ENCODE peak calls at places on chromosomes 16 and 17, in ten cellular contexts. O is body of pancreas, R is ovary, U is thoracic aorta, P is fibroblast of pulmonary artery, K is HFF-Myc, B is coronary artery, L is HFFc6, Y is breast epithelium, C is lower lobe of right lung. J is an unnamed sample.

GRCh38 chr17:3861761-3862681 is 16.0 kb upstream of the NCBP3 start:
- DNase-seq in O (no peak), R (no peak), U (no peak), P (no peak), K (no peak), B (no peak), L (no peak), Y (no peak), C (peak), J (no peak)

GRCh38 chr17:75238684-75239191 is 22.7 kb downstream of the GGA3 start:
- DNase-seq in O (peak), R (peak), U (no peak), P (peak), K (no peak), B (no peak), L (peak), Y (no peak), C (no peak), J (no peak)

GRCh38 chr16:70809392-70810060 is 8.6 kb upstream of the VAC14 start:
- DNase-seq in O (no peak), R (no peak), U (no peak), P (no peak), K (no peak), B (no peak), L (no peak), Y (no peak), C (no peak), J (no peak)

GRCh38 chr16:13316008-13316407 is 414.6 kb downstream of the SHISA9 start:
- DNase-seq in O (no peak), R (no peak), U (no peak), P (no peak), K (no peak), B (no peak), L (no peak), Y (no peak), C (no peak), J (no peak)

GRCh38 chr16:19555186-19555937 is at the start of gene VPS35L:
- DNase-seq in O (peak), R (peak), U (peak), P (peak), K (peak), B (peak), L (peak), Y (peak), C (peak), J (peak)

GRCh38 chr17:82241926-82242697 is 13.3 kb downstream of the SLC16A3 start:
- DNase-seq in O (no peak), R (peak), U (no peak), P (no peak), K (no peak), B (peak), L (no peak), Y (no peak), C (no peak), J (no peak)

GRCh38 chr17:43382776-43383175 is 16.0 kb upstream of the ARL4D start:
- DNase-seq in O (no peak), R (peak), U (no peak), P (no peak), K (no peak), B (no peak), L (no peak), Y (no peak), C (no peak), J (no peak)

GRCh38 chr17:75059369-75060345 is 12.6 kb downstream of the KCTD2 start:
- DNase-seq in O (peak), R (peak), U (no peak), P (peak), K (no peak), B (no peak), L (peak), Y (no peak), C (no peak), J (no peak)

GRCh38 chr16:67389911-67390815 is 3.1 kb downstream of the TPPP3 start:
- DNase-seq in O (peak), R (no peak), U (no peak), P (no peak), K (no peak), B (peak), L (no peak), Y (no peak), C (peak), J (no peak)

GRCh38 chr16:13351651-13352217 is 450.3 kb downstream of the SHISA9 start:
- DNase-seq in O (no peak), R (no peak), U (no peak), P (no peak), K (no peak), B (no peak), L (no peak), Y (no peak), C (no peak), J (no peak)

GRCh38 chr17:50872710-50873424 is 6.7 kb upstream of the TOB1 start:
- DNase-seq in O (peak), R (no peak), U (no peak), P (peak), K (peak), B (peak), L (peak), Y (peak), C (no peak), J (no peak)

GRCh38 chr17:37821025-37821713 is 76.3 kb upstream of the HNF1B start:
- DNase-seq in O (no peak), R (no peak), U (no peak), P (no peak), K (no peak), B (no peak), L (peak), Y (no peak), C (no peak), J (no peak)

GRCh38 chr17:51479303-51479702 is 219.0 kb downstream of the UTP18 start:
- DNase-seq in O (no peak), R (no peak), U (no peak), P (no peak), K (no peak), B (no peak), L (no peak), Y (no peak), C (no peak), J (no peak)

GRCh38 chr16:86528061-86528929 is 18.0 kb downstream of the FOXF1 start:
- DNase-seq in O (no peak), R (no peak), U (no peak), P (no peak), K (no peak), B (no peak), L (no peak), Y (no peak), C (no peak), J (no peak)

GRCh38 chr16:50509521-50510341 is 38.5 kb upstream of the NKD1 start:
- DNase-seq in O (no peak), R (no peak), U (no peak), P (peak), K (no peak), B (no peak), L (no peak), Y (no peak), C (no peak), J (no peak)

GRCh38 chr17:8272421-8272820 is 16.0 kb upstream of the RANGRF start:
- DNase-seq in O (no peak), R (no peak), U (no peak), P (no peak), K (no peak), B (no peak), L (no peak), Y (no peak), C (no peak), J (no peak)

GRCh38 chr17:76208120-76208519 is 32.2 kb downstream of the RNF157 start:
- DNase-seq in O (no peak), R (no peak), U (no peak), P (no peak), K (no peak), B (no peak), L (no peak), Y (no peak), C (no peak), J (no peak)

GRCh38 chr17:73335591-73336503 is 24.0 kb upstream of the CDC42EP4 start:
- DNase-seq in O (no peak), R (no peak), U (no peak), P (no peak), K (no peak), B (no peak), L (no peak), Y (no peak), C (no peak), J (no peak)

GRCh38 chr17:77363821-77364361 is 223.1 kb downstream of the SEC14L1 start:
- DNase-seq in O (peak), R (peak), U (no peak), P (peak), K (no peak), B (peak), L (no peak), Y (peak), C (no peak), J (no peak)

GRCh38 chr17:17710728-17711541 is 29.7 kb downstream of the RAI1 start:
- DNase-seq in O (peak), R (peak), U (peak), P (peak), K (peak), B (peak), L (peak), Y (peak), C (peak), J (no peak)

GRCh38 chr17:77501751-77502625 is 361.2 kb downstream of the SEC14L1 start:
- DNase-seq in O (no peak), R (no peak), U (no peak), P (no peak), K (no peak), B (peak), L (no peak), Y (no peak), C (no peak), J (no peak)

GRCh38 chr16:65054457-65054856 is 67.4 kb downstream of the CDH11 start:
- DNase-seq in O (no peak), R (no peak), U (no peak), P (no peak), K (no peak), B (no peak), L (no peak), Y (no peak), C (no peak), J (no peak)

GRCh38 chr16:75555213-75555706 is 792 bp downstream of the TMEM231 start:
- DNase-seq in O (peak), R (peak), U (peak), P (peak), K (peak), B (peak), L (peak), Y (peak), C (peak), J (peak)

GRCh38 chr16:75559002-75559401 is 3.0 kb upstream of the TMEM231 start:
- DNase-seq in O (no peak), R (no peak), U (no peak), P (no peak), K (no peak), B (no peak), L (no peak), Y (no peak), C (no peak), J (no peak)

GRCh38 chr16:75552951-75553350 is 3.1 kb downstream of the TMEM231 start:
- DNase-seq in O (no peak), R (no peak), U (no peak), P (no peak), K (no peak), B (no peak), L (no peak), Y (no peak), C (no peak), J (no peak)

GRCh38 chr16:75559564-75560372 is 3.7 kb upstream of the TMEM231 start:
- DNase-seq in O (no peak), R (no peak), U (no peak), P (peak), K (peak), B (no peak), L (no peak), Y (no peak), C (no peak), J (no peak)

DNA sequence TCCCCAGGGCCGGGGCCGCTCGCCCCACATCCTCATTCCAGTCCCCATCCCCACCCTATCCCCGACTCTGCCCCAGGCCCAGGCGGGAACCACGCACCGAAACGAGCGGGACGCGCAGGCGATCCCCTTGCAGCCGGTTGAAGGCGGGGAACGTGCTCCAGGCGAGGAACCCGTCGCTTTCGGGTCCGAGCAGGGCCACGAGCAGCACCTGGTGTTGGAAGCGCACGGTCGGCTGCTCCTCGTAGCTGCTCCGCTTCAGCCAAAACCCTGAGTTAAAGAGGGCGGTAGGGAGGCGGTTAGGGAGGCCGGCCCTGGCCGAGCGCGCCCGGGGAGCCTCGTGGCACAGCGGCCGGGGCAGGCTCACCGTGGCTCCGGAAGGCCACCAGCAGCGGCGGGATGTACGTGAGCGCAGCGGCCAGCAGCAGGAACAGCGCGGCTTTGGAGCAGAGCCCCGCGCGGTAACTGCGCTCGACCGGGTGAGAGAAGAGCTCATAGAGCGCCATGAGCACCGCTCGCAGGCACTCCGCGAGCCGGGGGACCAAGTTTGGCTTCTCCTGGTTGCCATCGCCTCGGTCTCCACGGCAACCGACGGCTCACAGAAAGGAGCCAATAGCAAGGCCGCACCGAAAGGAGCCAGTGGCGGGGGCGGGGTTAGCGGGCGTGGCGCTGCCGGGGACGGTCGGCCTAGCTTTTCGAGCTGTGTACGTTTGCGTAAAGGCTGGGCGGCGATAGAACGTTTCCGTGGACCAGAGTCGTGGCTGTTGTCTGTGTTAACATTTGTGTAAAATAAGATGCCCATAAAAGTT is at the start of gene TMEM231:
- DNase-seq in O (peak), R (peak), U (peak), P (peak), K (peak), B (peak), L (peak), Y (peak), C (peak), J (peak)
- TF ChIP-seq CTCF in O (peak), R (no peak), U (no peak), P (no peak), K (no peak), B (no peak), L (no peak), Y (no peak), C (no peak), J (no peak)

GRCh38 chr16:77784441-77785356 is 3.7 kb upstream of the VAT1L start:
- DNase-seq in O (no peak), R (no peak), U (no peak), P (no peak), K (no peak), B (no peak), L (no peak), Y (no peak), C (no peak), J (no peak)
- TF ChIP-seq CTCF in O (peak), R (no peak), U (peak), P (peak), K (no peak), B (no peak), L (peak), Y (no peak), C (no peak), J (no peak)

GRCh38 chr17:65942592-65942991 is 249.3 kb downstream of the CEP112 start:
- DNase-seq in O (no peak), R (no peak), U (no peak), P (peak), K (no peak), B (no peak), L (no peak), Y (no peak), C (no peak), J (no peak)

GRCh38 chr17:65936013-65936412 is 255.9 kb downstream of the CEP112 start:
- DNase-seq in O (no peak), R (no peak), U (no peak), P (peak), K (no peak), B (no peak), L (peak), Y (no peak), C (no peak), J (no peak)

DNA sequence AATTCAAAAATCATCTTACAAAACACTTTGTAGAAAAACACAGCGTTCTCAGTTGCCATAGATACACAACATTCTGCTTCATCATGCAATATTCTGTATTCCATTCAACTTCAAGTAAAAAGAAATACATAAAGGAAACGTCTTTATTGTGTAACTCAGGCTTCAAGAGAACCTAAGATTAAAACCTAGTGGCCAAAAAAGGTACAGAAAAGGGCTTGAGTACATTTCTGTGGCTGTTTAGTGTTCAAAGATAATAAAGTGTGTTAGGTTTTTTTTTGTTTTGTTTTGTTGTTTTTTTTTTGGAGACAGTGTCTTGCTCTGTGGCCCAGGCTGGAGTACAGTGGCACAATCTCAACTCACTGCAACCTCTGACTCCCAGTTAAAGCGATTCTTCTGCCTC is 250.4 kb downstream of the CEP112 start:
- DNase-seq in O (no peak), R (no peak), U (no peak), P (peak), K (no peak), B (no peak), L (no peak), Y (no peak), C (no peak), J (no peak)
- TF ChIP-seq CTCF in O (no peak), R (no peak), U (no peak), P (no peak), K (no peak), B (no peak), L (peak), Y (no peak), C (no peak), J (no peak)

DNA sequence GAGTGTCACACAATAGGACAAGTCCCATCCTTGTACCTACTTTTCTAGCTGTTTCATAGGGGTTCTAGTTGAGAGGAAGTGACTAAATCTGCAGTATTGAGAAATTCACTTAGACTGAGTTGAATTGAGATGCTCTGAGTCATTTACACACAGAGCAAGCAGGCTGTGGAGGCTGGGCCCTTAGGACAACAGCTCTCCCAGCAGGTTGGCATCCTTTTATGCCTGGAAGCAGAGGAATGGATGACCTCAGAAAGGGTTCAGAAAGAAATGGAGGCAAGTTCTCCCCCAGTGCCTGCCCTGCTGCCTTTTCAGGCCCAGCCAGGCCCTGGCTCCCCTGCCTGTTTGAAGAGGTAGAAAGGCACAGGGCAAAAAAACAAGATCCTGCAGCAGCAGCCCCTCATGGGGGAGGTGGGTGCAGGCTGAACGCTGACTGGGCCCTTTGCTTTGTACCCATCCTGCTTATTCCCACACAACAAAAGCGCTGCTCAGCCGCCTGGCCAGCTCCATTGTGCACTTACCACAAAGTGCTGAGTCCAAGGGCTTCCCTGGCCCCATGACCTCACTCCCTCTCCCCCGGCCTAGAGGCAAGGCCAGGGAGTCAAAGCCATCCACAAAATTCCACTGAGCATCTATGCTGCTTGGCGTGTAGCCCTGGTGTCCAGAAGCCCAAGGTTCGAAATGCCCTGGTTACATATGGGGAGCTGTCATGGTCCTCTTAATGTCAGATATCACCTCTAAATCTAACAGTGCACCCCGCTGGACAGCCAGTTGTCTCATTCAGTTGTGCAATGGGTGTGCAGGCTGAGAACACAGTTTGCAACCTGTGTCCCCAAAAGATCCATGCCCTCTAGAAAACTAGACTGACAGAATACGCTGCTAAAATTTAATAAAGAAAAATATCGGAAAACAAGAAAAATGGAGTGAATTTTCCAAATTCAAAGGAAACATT is 5.4 kb upstream of the CRYBA1 start:
- DNase-seq in O (peak), R (no peak), U (peak), P (peak), K (peak), B (no peak), L (peak), Y (peak), C (no peak), J (no peak)
- TF ChIP-seq CTCF in O (no peak), R (no peak), U (no peak), P (no peak), K (no peak), B (no peak), L (peak), Y (no peak), C (no peak), J (no peak)

DNA sequence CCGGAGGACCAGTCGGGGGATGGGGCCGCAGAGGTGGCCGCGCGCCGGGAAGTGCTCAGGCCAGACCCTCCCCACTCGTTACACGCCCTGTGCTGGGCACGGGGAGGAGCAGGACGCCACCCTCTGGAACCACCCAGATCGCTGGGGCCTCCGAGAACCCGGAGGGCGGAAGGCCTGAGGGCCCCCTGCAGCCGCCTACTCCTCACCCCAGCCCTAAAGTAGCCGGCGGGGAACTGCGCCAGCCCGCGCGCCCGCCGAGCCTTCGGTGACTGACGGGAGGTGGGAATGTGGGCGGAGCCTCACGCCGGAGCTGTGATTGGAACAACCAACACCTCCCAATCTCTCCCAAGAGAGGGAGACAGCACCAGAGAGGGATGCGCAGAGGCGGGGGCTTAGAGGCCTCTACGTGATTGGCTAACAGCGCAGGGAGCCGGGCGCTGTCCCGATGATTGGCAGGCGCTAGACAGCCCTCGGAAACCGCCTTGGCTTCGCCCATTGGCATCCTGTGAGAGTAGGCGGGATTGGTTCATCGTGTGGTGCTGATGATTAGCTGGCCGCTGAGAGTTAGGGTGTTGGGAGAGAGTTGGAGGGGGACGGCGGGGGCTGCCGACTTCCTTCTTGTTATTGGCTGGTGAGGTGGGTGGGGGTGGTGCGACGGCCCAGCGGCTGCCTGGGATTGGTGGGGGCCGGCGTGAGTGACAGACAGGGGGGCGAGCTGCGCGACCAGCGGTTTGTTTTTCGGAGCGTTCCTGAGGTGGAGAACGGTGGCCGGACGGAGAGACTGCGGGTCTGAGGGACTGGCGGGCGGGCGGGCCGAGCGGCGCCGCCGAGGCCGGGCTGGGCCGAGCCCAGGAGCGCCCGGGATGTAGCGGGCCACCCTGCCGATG is at the start of gene MAP3K3:
- DNase-seq in O (peak), R (peak), U (peak), P (peak), K (peak), B (peak), L (peak), Y (peak), C (peak), J (peak)
- TF ChIP-seq CTCF in O (peak), R (peak), U (no peak), P (no peak), K (no peak), B (no peak), L (peak), Y (no peak), C (peak), J (no peak)

J was measured in omental fat pad.